ENCODE peak calls at places on chromosome 20, in five cellular contexts. M, Z, L, D and J are unnamed samples.

GRCh38 chr20:11982958-11983470 is 65.3 kb downstream of the BTBD3 start:
- DNase-seq in Z (no peak), D (no peak), M (no peak), L (no peak), J (no peak)

GRCh38 chr20:43669332-43669731 is 2.4 kb downstream of the MYBL2 start:
- DNase-seq in L (peak; percentile 45), M (peak; percentile 42), Z (peak; percentile 34), D (no peak), J (peak; percentile 82)

GRCh38 chr20:36092424-36093024 is 62.0 kb upstream of the EPB41L1 start:
- DNase-seq in Z (no peak), L (no peak), D (no peak), M (no peak), J (peak; percentile 21)

GRCh38 chr20:64119301-64119680 is 11.9 kb upstream of the NPBWR2 start:
- DNase-seq in M (no peak), L (no peak), D (no peak), Z (no peak), J (no peak)

GRCh38 chr20:11497543-11497942 is 420.1 kb upstream of the BTBD3 start:
- DNase-seq in L (no peak), D (no peak), M (no peak), Z (no peak), J (no peak)

GRCh38 chr20:9660236-9660868 is 146.0 kb downstream of the LAMP5 start:
- DNase-seq in L (peak; percentile 1), D (no peak), Z (no peak), M (no peak), J (peak; percentile 40)

GRCh38 chr20:22459754-22460153 is 124.6 kb downstream of the FOXA2 start:
- DNase-seq in M (no peak), L (no peak), D (no peak), Z (no peak), J (no peak)

GRCh38 chr20:51494241-51495110 is 48.0 kb downstream of the NFATC2 start:
- DNase-seq in Z (no peak), M (no peak), L (no peak), D (no peak), J (no peak)

GRCh38 chr20:47419953-47420352 is 63.5 kb upstream of the ZMYND8 start:
- DNase-seq in M (no peak), D (no peak), L (no peak), Z (no peak), J (no peak)

GRCh38 chr20:22729180-22729579 is 144.8 kb upstream of the FOXA2 start:
- DNase-seq in M (no peak), D (no peak), L (no peak), Z (peak; percentile 11), J (no peak)

GRCh38 chr20:36703530-36703929 is 42.4 kb downstream of the NDRG3 start:
- DNase-seq in D (no peak), M (no peak), Z (no peak), L (no peak), J (no peak)

GRCh38 chr20:61185841-61186601 is 66.0 kb upstream of the CDH4 start:
- DNase-seq in M (peak; percentile 96), L (peak; percentile 85), D (no peak), Z (peak; percentile 94), J (peak; percentile 82)

GRCh38 chr20:53786445-53787267 is 193.0 kb upstream of the ZNF217 start:
- DNase-seq in Z (no peak), M (no peak), D (no peak), L (no peak), J (no peak)

GRCh38 chr20:16404640-16405039 is 168.6 kb downstream of the KIF16B start:
- DNase-seq in M (no peak), Z (no peak), L (no peak), D (no peak), J (no peak)

GRCh38 chr20:63518351-63518861 is 2.2 kb upstream of the PPDPF start:
- DNase-seq in L (no peak), Z (no peak), D (peak; percentile 10), M (no peak), J (no peak)

GRCh38 chr20:63889241-63890200 is 5.4 kb upstream of the DNAJC5 start:
- DNase-seq in Z (no peak), M (no peak), L (no peak), D (no peak), J (peak; percentile 67)

GRCh38 chr20:22984008-22984407 is 51.1 kb upstream of the SSTR4 start:
- DNase-seq in D (no peak), Z (no peak), L (no peak), M (no peak), J (no peak)

GRCh38 chr20:2133318-2134183 is 31.9 kb downstream of the STK35 start:
- DNase-seq in Z (peak; percentile 61), L (no peak), M (peak; percentile 67), D (no peak), J (peak; percentile 38)

GRCh38 chr20:38050691-38051090 is 17.1 kb downstream of the RPRD1B start:
- DNase-seq in D (no peak), M (no peak), Z (no peak), L (no peak), J (peak; percentile 21)

GRCh38 chr20:46721476-46721875 is 12.0 kb downstream of the SLC2A10 start:
- DNase-seq in L (no peak), Z (no peak), D (no peak), M (no peak), J (no peak)

GRCh38 chr20:61441537-61441936 is 189.5 kb downstream of the CDH4 start:
- DNase-seq in M (no peak), L (no peak), Z (no peak), D (no peak), J (no peak)

GRCh38 chr20:595330-596308 is 14.5 kb downstream of the TCF15 start:
- DNase-seq in M (no peak), D (no peak), L (no peak), Z (no peak), J (no peak)

GRCh38 chr20:15138548-15139126 is 801.2 kb upstream of the FLRT3 start:
- DNase-seq in Z (no peak), D (no peak), L (no peak), M (no peak), J (no peak)

GRCh38 chr20:49850463-49851233 is 38.0 kb downstream of the SLC9A8 start:
- DNase-seq in Z (no peak), L (no peak), M (peak; percentile 20), D (no peak), J (no peak)

GRCh38 chr20:43925786-43926185 is 11.1 kb downstream of the TOX2 start:
- DNase-seq in D (no peak), L (no peak), Z (peak; percentile 79), M (peak; percentile 45), J (peak; percentile 45)

GRCh38 chr20:56409946-56410345 is 2.1 kb upstream of the CASS4 start:
- DNase-seq in L (no peak), Z (no peak), M (no peak), D (no peak), J (no peak)

GRCh38 chr20:10125757-10126156 is 91.0 kb downstream of the ANKEF1 start:
- DNase-seq in D (no peak), Z (peak; percentile 44), M (no peak), L (no peak), J (no peak)

GRCh38 chr20:19823971-19824370 is 65.9 kb downstream of the RIN2 start:
- DNase-seq in M (no peak), D (no peak), Z (no peak), L (no peak), J (peak; percentile 27)

GRCh38 chr20:35568645-35569044 is 26.8 kb downstream of the ERGIC3 start:
- DNase-seq in L (no peak), D (no peak), M (no peak), Z (no peak), J (peak; percentile 31)

DNA sequence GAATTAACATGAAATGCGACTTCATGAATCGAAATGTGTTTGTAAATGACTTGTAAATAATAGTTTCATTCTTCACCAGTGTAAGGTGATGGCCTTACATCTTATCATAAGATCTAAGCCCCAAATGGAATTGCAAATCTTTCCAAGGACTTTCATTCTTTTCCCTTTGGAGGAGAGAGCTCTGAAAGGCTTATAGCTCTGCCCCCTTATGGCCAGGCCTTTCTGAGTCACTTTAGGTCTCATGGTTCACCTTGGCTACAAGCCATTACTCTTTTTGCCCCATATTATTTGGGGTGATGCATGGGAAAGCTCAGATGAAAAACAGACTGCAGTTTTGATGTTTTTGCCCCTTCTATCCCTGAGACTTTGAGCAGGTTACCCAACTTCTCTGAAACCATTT is 209.1 kb upstream of the BMP2 start:
- DNase-seq in M (no peak), L (no peak), D (no peak), Z (no peak), J (peak; percentile 40)
- TF ChIP-seq CTCF in M (no peak), L (peak; percentile 17), D (no peak), Z (no peak), J (no peak)

DNA sequence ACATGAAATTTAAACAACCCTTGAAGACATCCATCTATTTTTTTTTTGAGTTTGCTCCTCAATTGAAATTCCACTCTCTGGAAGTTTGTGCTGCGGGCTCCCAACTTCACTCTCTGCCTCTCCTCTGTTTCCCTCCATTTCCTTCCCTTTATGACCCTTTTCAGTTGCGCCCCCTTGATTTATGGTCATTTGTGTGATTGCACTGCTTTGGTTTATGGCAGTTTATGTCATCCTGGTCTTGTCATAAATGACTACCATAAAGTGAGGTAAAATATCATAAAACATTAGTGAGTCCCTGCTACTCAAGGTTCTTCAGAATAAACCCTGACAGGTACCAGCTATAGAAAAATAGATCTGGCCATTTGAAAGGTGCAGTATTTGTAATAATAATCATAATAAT is 348.3 kb upstream of the ZFP64 start:
- DNase-seq in Z (no peak), M (no peak), L (no peak), D (no peak), J (no peak)
- TF ChIP-seq CTCF in Z (no peak), M (peak; percentile 31), L (no peak), D (no peak), J (no peak)

GRCh38 chr20:21303061-21303871 is at the start of gene XRN2:
- DNase-seq in M (peak; percentile 91), L (peak; percentile 67), D (peak; percentile 96), Z (peak; percentile 93), J (peak; percentile 95)
- TF ChIP-seq CTCF in M (peak; percentile 32), L (no peak), D (peak; percentile 5), Z (no peak), J (no peak)

GRCh38 chr20:17875981-17876385 is 92.6 kb downstream of the SNX5 start:
- DNase-seq in L (no peak), Z (no peak), D (no peak), M (no peak), J (no peak)

GRCh38 chr20:17878069-17878911 is 90.3 kb downstream of the SNX5 start:
- DNase-seq in L (no peak), D (no peak), M (no peak), Z (no peak), J (no peak)

GRCh38 chr20:17882065-17882833 is 86.3 kb downstream of the SNX5 start:
- DNase-seq in D (no peak), L (no peak), Z (no peak), M (no peak), J (no peak)

GRCh38 chr20:17881741-17882064 is 86.9 kb downstream of the SNX5 start:
- DNase-seq in L (no peak), D (no peak), M (no peak), Z (no peak), J (no peak)

DNA sequence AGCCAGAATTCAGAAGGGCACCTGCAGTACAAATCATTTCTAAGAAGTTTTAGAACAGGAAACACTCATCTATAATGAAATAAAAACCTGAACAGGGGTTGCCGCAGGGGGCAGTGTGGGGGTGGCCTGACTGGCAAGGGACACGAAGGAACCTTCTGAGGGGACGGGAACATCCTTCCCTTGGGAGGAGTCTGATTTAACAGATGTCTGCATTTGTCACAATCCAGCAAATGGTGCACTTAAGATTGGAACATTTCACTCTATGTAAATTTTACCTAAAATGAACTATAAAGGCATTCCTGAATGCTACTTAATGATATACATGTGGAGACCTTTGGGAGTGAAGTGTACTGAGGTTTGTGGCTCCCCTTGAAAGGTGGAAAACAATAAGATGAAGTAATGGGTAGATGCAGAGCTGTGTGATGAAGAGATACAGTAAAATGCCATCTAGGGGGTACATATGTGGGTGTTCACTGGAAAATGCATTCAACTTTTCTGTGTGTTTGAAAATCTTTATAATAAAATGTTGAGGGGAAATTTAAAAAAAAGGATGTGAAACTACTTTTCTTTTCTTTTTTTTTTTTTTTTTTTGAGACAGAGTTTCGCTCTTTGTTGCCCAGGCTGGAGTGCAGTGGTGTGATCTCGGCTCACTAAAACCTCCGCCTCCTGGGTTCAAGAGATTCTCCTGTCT is 89.5 kb downstream of the SNX5 start:
- DNase-seq in M (no peak), Z (no peak), D (peak; percentile 52), L (no peak), J (no peak)
- TF ChIP-seq CTCF in M (peak; percentile 52), Z (peak; percentile 3), D (peak; percentile 50), L (no peak), J (no peak)